ENCODE peak calls at places on chromosome 22, in six cellular contexts. One of them, this sample, is unnamed.

GRCh38 chr22:17655289-17655688 is 16.7 kb downstream of the BCL2L13 start:
- DNase-seq in SK-N-SH: no peak
- DNase-seq in K562: no peak
- DNase-seq in HCT116: no peak
- DNase-seq in H1: no peak
- DNase-seq in HepG2: no peak
- DNase-seq in this sample: no peak

GRCh38 chr22:33838644-33839043 is 81.6 kb downstream of the LARGE1 start:
- DNase-seq in SK-N-SH: no peak
- DNase-seq in K562: no peak
- DNase-seq in HCT116: no peak
- DNase-seq in H1: no peak
- DNase-seq in HepG2: no peak
- DNase-seq in this sample: no peak

GRCh38 chr22:26097840-26098239 is 71.4 kb upstream of the SEZ6L start:
- DNase-seq in SK-N-SH: no peak
- DNase-seq in K562: no peak
- DNase-seq in HCT116: no peak
- DNase-seq in H1: no peak
- DNase-seq in HepG2: no peak
- DNase-seq in this sample: no peak

GRCh38 chr22:26981520-26981919 is 324.1 kb downstream of the MIAT start:
- DNase-seq in SK-N-SH: peak; percentile 15
- DNase-seq in K562: no peak
- DNase-seq in HCT116: no peak
- DNase-seq in H1: no peak
- DNase-seq in HepG2: no peak
- DNase-seq in this sample: no peak

GRCh38 chr22:35971418-35972119 is 57.1 kb downstream of the RBFOX2 start:
- DNase-seq in SK-N-SH: peak; percentile 65
- DNase-seq in K562: no peak
- DNase-seq in HCT116: no peak
- DNase-seq in H1: no peak
- DNase-seq in HepG2: peak; percentile 58
- DNase-seq in this sample: no peak

GRCh38 chr22:36325163-36326031 is 62.4 kb downstream of the MYH9 start:
- DNase-seq in SK-N-SH: no peak
- DNase-seq in K562: no peak
- DNase-seq in HCT116: no peak
- DNase-seq in H1: no peak
- DNase-seq in HepG2: no peak
- DNase-seq in this sample: no peak

GRCh38 chr22:33874206-33874605 is 46.1 kb downstream of the LARGE1 start:
- DNase-seq in SK-N-SH: no peak
- DNase-seq in K562: no peak
- DNase-seq in HCT116: no peak
- DNase-seq in H1: no peak
- DNase-seq in HepG2: no peak
- DNase-seq in this sample: no peak

GRCh38 chr22:38564669-38565068 is 5.3 kb downstream of the DMC1 start:
- DNase-seq in SK-N-SH: no peak
- DNase-seq in K562: no peak
- DNase-seq in HCT116: no peak
- DNase-seq in H1: no peak
- DNase-seq in HepG2: no peak
- DNase-seq in this sample: no peak

GRCh38 chr22:30866216-30866615 is 102.4 kb downstream of the MORC2 start:
- DNase-seq in SK-N-SH: peak; percentile 4
- DNase-seq in K562: peak; percentile 1
- DNase-seq in HCT116: no peak
- DNase-seq in H1: no peak
- DNase-seq in HepG2: no peak
- DNase-seq in this sample: no peak

GRCh38 chr22:25141994-25142620 is 57.6 kb upstream of the CRYBB3 start:
- DNase-seq in SK-N-SH: peak; percentile 60
- DNase-seq in K562: no peak
- DNase-seq in HCT116: no peak
- DNase-seq in H1: no peak
- DNase-seq in HepG2: no peak
- DNase-seq in this sample: no peak

GRCh38 chr22:36136988-36137387 is 23.6 kb downstream of the APOL3 start:
- DNase-seq in SK-N-SH: no peak
- DNase-seq in K562: no peak
- DNase-seq in HCT116: no peak
- DNase-seq in H1: no peak
- DNase-seq in HepG2: no peak
- DNase-seq in this sample: no peak

GRCh38 chr22:35590634-35591295 is 26.4 kb downstream of the MB start:
- DNase-seq in SK-N-SH: no peak
- DNase-seq in K562: no peak
- DNase-seq in HCT116: no peak
- DNase-seq in H1: no peak
- DNase-seq in HepG2: no peak
- DNase-seq in this sample: no peak

GRCh38 chr22:41978732-41979131 is 9.5 kb downstream of the SEPTIN3 start:
- DNase-seq in SK-N-SH: no peak
- DNase-seq in K562: no peak
- DNase-seq in HCT116: no peak
- DNase-seq in H1: no peak
- DNase-seq in HepG2: no peak
- DNase-seq in this sample: no peak

GRCh38 chr22:33806191-33806590 is 114.1 kb downstream of the LARGE1 start:
- DNase-seq in SK-N-SH: no peak
- DNase-seq in K562: no peak
- DNase-seq in HCT116: no peak
- DNase-seq in H1: no peak
- DNase-seq in HepG2: no peak
- DNase-seq in this sample: peak; percentile 36

GRCh38 chr22:36056980-36057379 is 28.4 kb upstream of the RBFOX2 start:
- DNase-seq in SK-N-SH: no peak
- DNase-seq in K562: no peak
- DNase-seq in HCT116: no peak
- DNase-seq in H1: no peak
- DNase-seq in HepG2: no peak
- DNase-seq in this sample: no peak

GRCh38 chr22:35783943-35784614 is 66.4 kb downstream of the APOL5 start:
- DNase-seq in SK-N-SH: no peak
- DNase-seq in K562: no peak
- DNase-seq in HCT116: no peak
- DNase-seq in H1: no peak
- DNase-seq in HepG2: no peak
- DNase-seq in this sample: no peak

GRCh38 chr22:27113211-27114030 is 456.0 kb downstream of the MIAT start:
- DNase-seq in SK-N-SH: no peak
- DNase-seq in K562: no peak
- DNase-seq in HCT116: peak; percentile 95
- DNase-seq in H1: no peak
- DNase-seq in HepG2: peak; percentile 63
- DNase-seq in this sample: no peak

GRCh38 chr22:17159504-17159951 is 451 bp upstream of the HDHD5 start:
- DNase-seq in SK-N-SH: no peak
- DNase-seq in K562: no peak
- DNase-seq in HCT116: peak; percentile 54
- DNase-seq in H1: no peak
- DNase-seq in HepG2: no peak
- DNase-seq in this sample: peak; percentile 61

GRCh38 chr22:25869771-25870170 is 127.8 kb downstream of the MYO18B start:
- DNase-seq in SK-N-SH: no peak
- DNase-seq in K562: no peak
- DNase-seq in HCT116: no peak
- DNase-seq in H1: no peak
- DNase-seq in HepG2: no peak
- DNase-seq in this sample: no peak

GRCh38 chr22:26409705-26410376 is 19.2 kb upstream of the ASPHD2 start:
- DNase-seq in SK-N-SH: no peak
- DNase-seq in K562: no peak
- DNase-seq in HCT116: no peak
- DNase-seq in H1: no peak
- DNase-seq in HepG2: no peak
- DNase-seq in this sample: no peak

GRCh38 chr22:38862375-38863329 is 9.4 kb downstream of the CBX6 start:
- DNase-seq in SK-N-SH: peak; percentile 60
- DNase-seq in K562: peak; percentile 27
- DNase-seq in HCT116: no peak
- DNase-seq in H1: no peak
- DNase-seq in HepG2: no peak
- DNase-seq in this sample: no peak

GRCh38 chr22:27990879-27991278 is 71.8 kb upstream of the PITPNB start:
- DNase-seq in SK-N-SH: peak; percentile 72
- DNase-seq in K562: peak; percentile 62
- DNase-seq in HCT116: peak; percentile 32
- DNase-seq in H1: peak; percentile 83
- DNase-seq in HepG2: peak; percentile 63
- DNase-seq in this sample: peak; percentile 3

DNA sequence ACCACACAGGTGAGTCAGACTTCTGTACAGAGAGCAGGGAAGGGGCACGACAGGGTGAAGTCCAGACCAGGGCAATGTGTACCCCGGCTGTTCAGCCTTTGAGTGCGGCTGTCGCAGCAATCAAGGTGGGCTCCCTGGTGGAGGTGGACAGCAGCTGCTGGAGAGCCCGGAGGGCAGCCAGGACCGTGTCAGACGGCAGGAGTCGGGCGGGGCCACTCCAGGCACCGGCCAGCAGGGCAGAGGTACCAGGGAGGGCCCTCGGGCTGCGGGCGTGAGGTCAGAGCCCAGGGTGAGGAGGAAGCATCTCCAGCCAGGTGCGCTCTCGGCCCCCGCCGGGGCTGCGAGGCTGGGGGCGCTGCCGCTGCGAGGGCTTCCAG is 802 bp upstream of the PIM3 start:
- DNase-seq in SK-N-SH: peak; percentile 80
- DNase-seq in K562: no peak
- DNase-seq in HCT116: no peak
- DNase-seq in H1: no peak
- DNase-seq in HepG2: peak; percentile 74
- DNase-seq in this sample: no peak
- TF ChIP-seq JUND in SK-N-SH: no peak
- TF ChIP-seq JUND in K562: no peak
- TF ChIP-seq JUND in HCT116: no peak
- TF ChIP-seq JUND in H1: no peak
- TF ChIP-seq JUND in HepG2: no peak
- TF ChIP-seq JUND in this sample: no peak

GRCh38 chr22:37419916-37420655 is 7.2 kb downstream of the ELFN2 start:
- DNase-seq in SK-N-SH: peak; percentile 84
- DNase-seq in K562: no peak
- DNase-seq in HCT116: no peak
- DNase-seq in H1: peak; percentile 80
- DNase-seq in HepG2: no peak
- DNase-seq in this sample: no peak
- TF ChIP-seq JUND in SK-N-SH: no peak
- TF ChIP-seq JUND in K562: no peak
- TF ChIP-seq JUND in HCT116: no peak
- TF ChIP-seq JUND in H1: no peak
- TF ChIP-seq JUND in HepG2: no peak
- TF ChIP-seq JUND in this sample: no peak

GRCh38 chr22:45889539-45890350 is 87.2 kb downstream of the WNT7B start:
- DNase-seq in SK-N-SH: no peak
- DNase-seq in K562: no peak
- DNase-seq in HCT116: no peak
- DNase-seq in H1: no peak
- DNase-seq in HepG2: no peak
- DNase-seq in this sample: no peak
- TF ChIP-seq JUND in SK-N-SH: no peak
- TF ChIP-seq JUND in K562: no peak
- TF ChIP-seq JUND in HCT116: no peak
- TF ChIP-seq JUND in H1: no peak
- TF ChIP-seq JUND in HepG2: no peak
- TF ChIP-seq JUND in this sample: no peak

DNA sequence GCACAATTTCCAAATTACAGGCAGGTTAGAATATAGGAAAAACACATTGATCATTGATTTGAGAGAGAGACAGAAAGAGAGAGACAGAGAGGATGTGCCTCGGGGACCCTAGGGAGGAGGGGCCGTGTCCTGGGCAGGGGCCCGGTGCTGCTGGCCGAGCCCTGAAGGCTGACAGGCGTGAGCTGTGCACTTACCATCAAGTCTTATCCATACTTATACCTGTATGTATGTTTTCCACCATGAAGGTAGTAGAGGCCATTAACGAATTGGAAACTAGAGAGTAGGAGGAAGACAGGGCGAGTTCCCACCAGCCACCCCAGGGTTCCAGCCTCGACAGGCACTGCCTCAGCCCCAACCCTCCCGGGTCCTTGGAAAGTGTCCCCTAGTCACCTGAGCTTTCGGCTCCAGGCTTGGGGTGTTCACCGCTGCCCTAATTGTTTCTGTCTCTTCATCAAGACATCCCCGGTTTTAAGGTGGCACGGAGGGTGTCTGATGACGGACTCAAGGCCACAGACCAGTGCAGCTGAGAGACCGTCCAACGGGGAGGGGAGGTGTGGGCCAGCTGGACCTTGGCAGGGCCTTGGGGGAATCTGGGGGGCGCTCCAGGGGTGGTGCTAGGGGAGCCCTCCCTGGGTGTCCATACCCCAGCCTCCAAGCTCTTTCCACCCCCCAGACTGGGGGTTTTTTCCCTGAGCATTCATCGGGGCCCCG is 431.3 kb downstream of the TBC1D22A start:
- DNase-seq in SK-N-SH: no peak
- DNase-seq in K562: no peak
- DNase-seq in HCT116: no peak
- DNase-seq in H1: no peak
- DNase-seq in HepG2: no peak
- DNase-seq in this sample: no peak
- TF ChIP-seq JUND in SK-N-SH: no peak
- TF ChIP-seq JUND in K562: no peak
- TF ChIP-seq JUND in HCT116: no peak
- TF ChIP-seq JUND in H1: no peak
- TF ChIP-seq JUND in HepG2: no peak
- TF ChIP-seq JUND in this sample: no peak

DNA sequence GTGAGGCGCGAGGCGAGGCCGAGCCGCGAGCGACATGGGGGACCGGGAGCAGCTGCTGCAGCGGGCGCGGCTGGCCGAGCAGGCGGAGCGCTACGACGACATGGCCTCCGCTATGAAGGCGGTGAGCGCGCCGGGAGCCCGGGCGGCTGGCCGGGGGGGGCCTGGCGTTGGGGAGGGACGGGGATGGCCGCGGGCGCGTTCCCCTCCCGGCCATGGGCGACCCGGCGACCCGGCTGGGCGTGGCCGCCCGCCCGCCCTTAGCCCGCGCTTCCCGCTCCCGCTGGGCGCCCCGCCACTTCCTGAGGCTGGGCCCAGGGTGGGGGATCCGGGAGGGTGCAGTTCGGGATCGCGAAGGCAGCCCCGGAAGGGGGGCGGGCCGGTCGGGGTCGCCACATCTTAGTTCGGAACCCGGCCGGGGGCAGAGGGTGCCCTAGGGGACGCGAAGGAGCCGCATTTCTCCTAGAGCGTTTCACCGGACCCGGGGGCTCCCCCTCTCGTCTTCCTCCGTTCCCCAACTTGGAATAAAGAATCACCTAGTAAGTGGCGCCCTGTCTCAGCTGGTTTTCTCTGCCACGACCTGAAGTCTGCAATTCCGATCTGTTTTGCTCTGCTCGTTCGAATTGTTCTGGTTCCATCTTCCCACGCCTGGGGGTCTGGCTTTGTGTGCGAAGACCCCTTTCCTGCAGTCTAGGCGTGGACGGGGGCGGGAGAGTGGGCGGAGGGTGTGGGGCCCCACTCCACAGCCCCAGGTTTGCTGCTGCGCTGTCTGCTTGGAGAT is 554 bp downstream of the YWHAH start:
- DNase-seq in SK-N-SH: peak; percentile 82
- DNase-seq in K562: peak; percentile 78
- DNase-seq in HCT116: no peak
- DNase-seq in H1: peak; percentile 71
- DNase-seq in HepG2: no peak
- DNase-seq in this sample: no peak
- TF ChIP-seq JUND in SK-N-SH: no peak
- TF ChIP-seq JUND in K562: no peak
- TF ChIP-seq JUND in HCT116: no peak
- TF ChIP-seq JUND in H1: no peak
- TF ChIP-seq JUND in HepG2: no peak
- TF ChIP-seq JUND in this sample: no peak

This sample was measured in T47D.